ENCODE peak calls at places on chromosomes 12 and 14, in eight cellular contexts. One of them, this sample, is unnamed.

GRCh38 chr14:60807971-60808370 is 73.4 kb downstream of the MNAT1 start:
- DNase-seq in NCI-H226: no peak
- DNase-seq in ELR: peak; percentile 23
- DNase-seq in cardiac muscle cell: no peak
- DNase-seq in WERI-Rb-1: no peak
- DNase-seq in left lung: no peak
- DNase-seq in effector CD8-positive, alpha-beta T cell: no peak
- DNase-seq in cardiac septum: no peak
- DNase-seq in this sample: no peak

GRCh38 chr12:47822863-47823262 is 3.2 kb upstream of the HDAC7 start:
- DNase-seq in cardiac septum: no peak
- DNase-seq in ELR: no peak
- DNase-seq in WERI-Rb-1: no peak
- DNase-seq in cardiac muscle cell: no peak
- DNase-seq in left lung: no peak
- DNase-seq in effector CD8-positive, alpha-beta T cell: no peak
- DNase-seq in NCI-H226: no peak
- DNase-seq in this sample: no peak

GRCh38 chr12:128829870-128830504 is 6.2 kb upstream of the SLC15A4 start:
- DNase-seq in cardiac muscle cell: no peak
- DNase-seq in cardiac septum: no peak
- DNase-seq in effector CD8-positive, alpha-beta T cell: no peak
- DNase-seq in left lung: no peak
- DNase-seq in WERI-Rb-1: peak; percentile 73
- DNase-seq in ELR: no peak
- DNase-seq in NCI-H226: no peak
- DNase-seq in this sample: no peak

GRCh38 chr14:80996049-80996901 is 40.9 kb downstream of the TSHR start:
- DNase-seq in ELR: peak; percentile 87
- DNase-seq in NCI-H226: peak; percentile 60
- DNase-seq in cardiac muscle cell: peak; percentile 90
- DNase-seq in WERI-Rb-1: peak; percentile 53
- DNase-seq in cardiac septum: no peak
- DNase-seq in left lung: no peak
- DNase-seq in effector CD8-positive, alpha-beta T cell: no peak
- DNase-seq in this sample: peak; percentile 49

GRCh38 chr14:78162202-78162601 is 8.0 kb upstream of the NRXN3 start:
- DNase-seq in NCI-H226: peak; percentile 11
- DNase-seq in effector CD8-positive, alpha-beta T cell: no peak
- DNase-seq in cardiac septum: no peak
- DNase-seq in WERI-Rb-1: no peak
- DNase-seq in cardiac muscle cell: peak; percentile 11
- DNase-seq in ELR: no peak
- DNase-seq in left lung: no peak
- DNase-seq in this sample: no peak

GRCh38 chr14:24275524-24276139 is 4.2 kb upstream of the RABGGTA start:
- DNase-seq in cardiac muscle cell: no peak
- DNase-seq in NCI-H226: no peak
- DNase-seq in effector CD8-positive, alpha-beta T cell: no peak
- DNase-seq in ELR: no peak
- DNase-seq in cardiac septum: no peak
- DNase-seq in WERI-Rb-1: peak; percentile 28
- DNase-seq in left lung: no peak
- DNase-seq in this sample: no peak

GRCh38 chr12:92942905-92943304 is 13.8 kb upstream of the EEA1 start:
- DNase-seq in left lung: no peak
- DNase-seq in ELR: no peak
- DNase-seq in NCI-H226: peak; percentile 93
- DNase-seq in cardiac septum: no peak
- DNase-seq in effector CD8-positive, alpha-beta T cell: no peak
- DNase-seq in WERI-Rb-1: no peak
- DNase-seq in cardiac muscle cell: peak; percentile 95
- DNase-seq in this sample: no peak

GRCh38 chr14:89243765-89244164 is 173.3 kb downstream of the FOXN3 start:
- DNase-seq in cardiac muscle cell: no peak
- DNase-seq in WERI-Rb-1: no peak
- DNase-seq in cardiac septum: no peak
- DNase-seq in effector CD8-positive, alpha-beta T cell: no peak
- DNase-seq in NCI-H226: no peak
- DNase-seq in left lung: no peak
- DNase-seq in ELR: no peak
- DNase-seq in this sample: no peak

GRCh38 chr14:89371600-89371999 is 45.4 kb downstream of the FOXN3 start:
- DNase-seq in WERI-Rb-1: no peak
- DNase-seq in cardiac muscle cell: no peak
- DNase-seq in effector CD8-positive, alpha-beta T cell: no peak
- DNase-seq in cardiac septum: no peak
- DNase-seq in ELR: no peak
- DNase-seq in left lung: no peak
- DNase-seq in NCI-H226: no peak
- DNase-seq in this sample: no peak

GRCh38 chr14:76997257-76997970 is 31.1 kb downstream of the IRF2BPL start:
- DNase-seq in WERI-Rb-1: peak; percentile 76
- DNase-seq in cardiac septum: no peak
- DNase-seq in cardiac muscle cell: peak; percentile 21
- DNase-seq in NCI-H226: peak; percentile 45
- DNase-seq in left lung: no peak
- DNase-seq in ELR: peak; percentile 61
- DNase-seq in effector CD8-positive, alpha-beta T cell: no peak
- DNase-seq in this sample: no peak

GRCh38 chr12:65977384-65977783 is 153.1 kb downstream of the HMGA2 start:
- DNase-seq in WERI-Rb-1: no peak
- DNase-seq in NCI-H226: no peak
- DNase-seq in effector CD8-positive, alpha-beta T cell: no peak
- DNase-seq in cardiac muscle cell: peak; percentile 30
- DNase-seq in ELR: peak; percentile 58
- DNase-seq in cardiac septum: no peak
- DNase-seq in left lung: no peak
- DNase-seq in this sample: no peak

GRCh38 chr12:104737682-104738370 is 220.3 kb downstream of the SLC41A2 start:
- DNase-seq in ELR: no peak
- DNase-seq in cardiac muscle cell: no peak
- DNase-seq in left lung: no peak
- DNase-seq in cardiac septum: no peak
- DNase-seq in WERI-Rb-1: no peak
- DNase-seq in NCI-H226: no peak
- DNase-seq in effector CD8-positive, alpha-beta T cell: no peak
- DNase-seq in this sample: no peak